ENCODE peak calls at places on chromosomes 3 and 15, in four cellular contexts. R, Q, W and O are unnamed samples.

GRCh38 chr3:115156255-115156654 is 9.2 kb upstream of the ZBTB20 start:
- DNase-seq in W (no peak), R (no peak), Q (no peak), O (no peak)

GRCh38 chr15:51144021-51144532 is 49.4 kb upstream of the TNFAIP8L3 start:
- DNase-seq in Q (no peak), R (peak), W (no peak), O (no peak)

GRCh38 chr3:32238027-32238815 is at the start of gene CMTM8:
- DNase-seq in Q (peak), W (peak), R (peak), O (peak)

GRCh38 chr3:183061431-183062172 is 37.7 kb downstream of the MCCC1 start:
- DNase-seq in Q (no peak), W (no peak), R (no peak), O (no peak)

GRCh38 chr3:129226374-129226773 is 23.0 kb upstream of the COPG1 start:
- DNase-seq in Q (no peak), W (no peak), R (peak), O (peak)

GRCh38 chr15:45231061-45231576 is 20.9 kb upstream of the SLC28A2 start:
- DNase-seq in R (no peak), Q (no peak), W (no peak), O (no peak)

GRCh38 chr15:71426792-71427191 is 311.5 kb downstream of the THSD4 start:
- DNase-seq in Q (no peak), R (no peak), W (no peak), O (no peak)

GRCh38 chr15:100520132-100520921 is 8.4 kb downstream of the CERS3 start:
- DNase-seq in Q (no peak), R (no peak), W (no peak), O (no peak)

GRCh38 chr3:20054549-20054987 is 14.3 kb downstream of the KAT2B start:
- DNase-seq in Q (no peak), R (peak), W (no peak), O (peak)

GRCh38 chr3:181712190-181712504 is 422 bp downstream of the SOX2 start:
- DNase-seq in Q (no peak), R (no peak), W (no peak), O (no peak)

GRCh38 chr3:43349759-43350158 is 63.4 kb downstream of the SNRK start:
- DNase-seq in Q (no peak), R (no peak), W (no peak), O (no peak)

GRCh38 chr3:103949690-103950089 is 1417.0 kb upstream of the ALCAM start:
- DNase-seq in R (no peak), W (no peak), Q (no peak), O (no peak)

GRCh38 chr3:188244395-188244861 is 90.5 kb downstream of the LPP start:
- DNase-seq in W (no peak), R (peak), Q (no peak), O (no peak)

GRCh38 chr3:167843483-167843882 is 108.0 kb downstream of the SERPINI1 start:
- DNase-seq in Q (no peak), R (no peak), W (no peak), O (no peak)

GRCh38 chr3:7545334-7545733 is 684.4 kb downstream of the GRM7 start:
- DNase-seq in W (no peak), Q (no peak), R (no peak), O (no peak)
- H3K4me2 ChIP-seq in W (no peak), Q (no peak), R (no peak), O (no peak)

GRCh38 chr15:85709250-85709649 is 85.5 kb downstream of the KLHL25 start:
- DNase-seq in R (no peak), W (no peak), Q (no peak), O (no peak)

GRCh38 chr15:85710340-85710842 is 84.3 kb downstream of the KLHL25 start:
- DNase-seq in W (no peak), R (no peak), Q (no peak), O (no peak)

GRCh38 chr15:85707519-85708338 is 87.0 kb downstream of the KLHL25 start:
- DNase-seq in W (no peak), Q (no peak), R (peak), O (no peak)

GRCh38 chr15:85706779-85707518 is 87.8 kb downstream of the KLHL25 start:
- DNase-seq in W (no peak), R (peak), Q (no peak), O (peak)

DNA sequence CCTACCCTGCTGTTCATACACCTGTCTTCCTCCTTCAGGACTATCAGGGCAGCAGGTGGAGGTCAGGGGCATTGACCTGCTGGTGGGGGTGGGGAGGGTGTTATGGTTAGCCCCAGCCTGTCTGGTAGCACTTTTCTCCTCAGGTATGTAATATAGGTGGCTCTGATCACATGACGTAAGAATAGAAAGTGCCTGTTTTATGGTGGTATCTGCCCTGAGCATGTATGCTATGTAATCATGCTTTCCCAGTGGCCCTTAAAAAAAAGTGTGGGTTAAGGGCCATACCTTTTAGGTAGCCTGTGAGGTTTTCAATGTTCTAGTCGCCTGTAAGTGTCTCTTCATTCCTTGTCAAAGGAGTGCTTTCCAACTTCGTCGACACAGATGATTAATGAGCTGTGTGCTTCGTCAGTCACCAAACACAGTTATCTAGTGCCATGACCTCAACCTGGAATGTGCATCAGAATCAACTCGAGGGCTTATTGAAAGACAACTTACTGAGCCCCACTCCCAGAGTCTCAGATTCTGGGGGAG is 86.3 kb downstream of the KLHL25 start:
- DNase-seq in R (no peak), W (no peak), Q (no peak), O (no peak)
- H4K91ac ChIP-seq in R (peak), W (no peak), Q (no peak), O (no peak)

GRCh38 chr15:89664951-89665350 is 9.7 kb upstream of the KIF7 start:
- DNase-seq in W (no peak), R (peak), Q (no peak), O (no peak)

GRCh38 chr15:89666858-89667705 is 11.8 kb upstream of the KIF7 start:
- DNase-seq in W (no peak), Q (no peak), R (no peak), O (no peak)

GRCh38 chr15:89666147-89666857 is 11.0 kb upstream of the KIF7 start:
- DNase-seq in R (no peak), Q (no peak), W (no peak), O (peak)

GRCh38 chr15:89664441-89664840 is 9.2 kb upstream of the KIF7 start:
- DNase-seq in W (no peak), R (no peak), Q (no peak), O (no peak)

DNA sequence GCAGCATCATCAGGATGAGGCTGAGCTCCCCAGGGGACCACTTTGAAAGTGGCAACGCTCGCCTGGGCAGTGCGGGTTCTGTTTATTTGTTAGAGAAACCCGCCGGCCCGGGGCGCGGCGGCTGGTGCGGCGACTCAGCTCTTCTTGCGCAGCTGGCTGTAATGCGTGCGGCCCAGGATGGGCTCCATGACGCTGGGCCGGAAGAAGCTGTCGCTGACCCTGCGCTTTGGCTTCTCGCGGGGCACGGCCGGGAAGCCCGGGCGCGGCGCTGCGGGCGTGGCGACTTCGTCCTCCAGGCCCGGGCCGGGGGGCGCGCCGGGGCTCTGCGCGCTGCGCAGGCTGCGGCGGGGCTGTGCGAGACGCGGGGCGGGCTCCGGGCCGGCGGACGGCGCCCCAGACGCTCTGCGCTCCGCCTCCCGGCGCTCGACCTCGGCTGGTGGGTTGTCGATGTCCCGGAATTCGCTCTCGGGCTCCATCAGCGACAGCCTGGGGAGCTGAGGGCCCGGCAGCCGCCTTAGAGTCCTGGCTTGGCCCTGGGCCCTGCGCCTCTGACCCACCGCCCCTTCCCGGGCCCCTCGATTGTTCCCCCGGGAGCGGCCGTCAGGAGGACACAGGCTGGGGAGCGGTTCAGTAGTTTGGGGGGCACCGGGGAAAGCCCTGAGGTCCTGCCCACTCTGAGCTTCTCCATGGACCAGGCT is 10.3 kb upstream of the KIF7 start:
- DNase-seq in W (peak), R (peak), Q (peak), O (peak)
- H3K4me2 ChIP-seq in W (peak), R (peak), Q (peak), O (peak)

GRCh38 chr3:155369244-155369643 is 75.8 kb upstream of the STRIT1 start:
- DNase-seq in R (no peak), W (no peak), Q (no peak), O (no peak)
- H4K91ac ChIP-seq in R (no peak), W (peak), Q (no peak), O (no peak)